ENCODE peak calls at places on chromosomes 2 and 18, in four cellular contexts. W, L, C and N are unnamed samples.

GRCh38 chr2:63486861-63487290 is 101.4 kb downstream of the WDPCP start:
- DNase-seq in L (no peak), C (no peak), W (no peak), N (no peak)

GRCh38 chr2:109324859-109325258 is 195.9 kb downstream of the SH3RF3 start:
- DNase-seq in L (no peak), W (no peak), C (no peak), N (no peak)

GRCh38 chr2:131044078-131044756 is 49.0 kb downstream of the FAM168B start:
- DNase-seq in C (no peak), W (no peak), L (no peak), N (no peak)

GRCh38 chr18:5527603-5528002 is 16.2 kb downstream of the EPB41L3 start:
- DNase-seq in L (no peak), W (no peak), C (no peak), N (no peak)

GRCh38 chr18:33755918-33756590 is 178.0 kb downstream of the ASXL3 start:
- DNase-seq in L (no peak), W (no peak), C (no peak), N (no peak)

GRCh38 chr18:48446582-48447225 is 37.5 kb upstream of the ZBTB7C start:
- DNase-seq in W (peak; percentile 42), L (peak; percentile 71), C (peak; percentile 59), N (peak; percentile 8)

GRCh38 chr2:221780281-221780688 is 208.2 kb upstream of the EPHA4 start:
- DNase-seq in C (no peak), W (no peak), L (no peak), N (no peak)

GRCh38 chr2:63819765-63820717 is 21.7 kb upstream of the UGP2 start:
- DNase-seq in W (no peak), C (no peak), L (no peak), N (no peak)

GRCh38 chr18:48790226-48790863 is 160.4 kb downstream of the SMAD7 start:
- DNase-seq in W (no peak), C (no peak), L (no peak), N (no peak)

GRCh38 chr2:28471214-28471613 is 24.6 kb upstream of the PLB1 start:
- DNase-seq in W (peak; percentile 57), L (no peak), C (no peak), N (no peak)

GRCh38 chr2:171568085-171568484 is 45.8 kb downstream of the CYBRD1 start:
- DNase-seq in C (no peak), L (no peak), W (no peak), N (no peak)

GRCh38 chr2:134201559-134201958 is 52.3 kb upstream of the MGAT5 start:
- DNase-seq in L (no peak), C (no peak), W (no peak), N (no peak)

GRCh38 chr18:4720498-4720897 is 265.4 kb upstream of the DLGAP1 start:
- DNase-seq in C (no peak), L (no peak), W (no peak), N (no peak)

GRCh38 chr2:8576525-8577157 is 105.2 kb upstream of the ID2 start:
- DNase-seq in C (no peak), L (no peak), W (no peak), N (no peak)

GRCh38 chr2:234951386-234952269 is at the start of gene SH3BP4:
- DNase-seq in W (peak; percentile 55), L (peak; percentile 56), C (peak; percentile 65), N (no peak)

GRCh38 chr18:9708882-9709877 is 1.1 kb downstream of the RAB31 start:
- DNase-seq in W (peak; percentile 47), C (no peak), L (no peak), N (no peak)

GRCh38 chr2:128316777-128317185 is 1.9 kb downstream of the HS6ST1 start:
- DNase-seq in W (no peak), L (no peak), C (no peak), N (no peak)